ENCODE peak calls at places on chromosomes 11 and 22, in six cellular contexts. V is body of pancreas, Z is cardiac muscle cell, D is uterus, J is PC-9, K is ovary. W is an unnamed sample.

GRCh38 chr22:22380098-22381030 is 128.2 kb downstream of the ZNF280B start:
- DNase-seq in V (no peak), Z (no peak), D (no peak), J (no peak), K (no peak), W (no peak)

GRCh38 chr11:69716099-69716498 is 12.3 kb upstream of the FGF19 start:
- DNase-seq in V (no peak), Z (no peak), D (no peak), J (no peak), K (no peak), W (no peak)

GRCh38 chr11:119795231-119795630 is 66.2 kb upstream of the NECTIN1 start:
- DNase-seq in V (no peak), Z (no peak), D (no peak), J (no peak), K (no peak), W (peak)

GRCh38 chr11:80916180-80916811 is 1475.5 kb upstream of the TENM4 start:
- DNase-seq in V (no peak), Z (no peak), D (no peak), J (no peak), K (no peak), W (no peak)

GRCh38 chr11:70481625-70482528 is 83.5 kb downstream of the CTTN start:
- DNase-seq in V (no peak), Z (no peak), D (no peak), J (peak), K (no peak), W (peak)

GRCh38 chr11:115170133-115170815 is 333.9 kb downstream of the CADM1 start:
- DNase-seq in V (peak), Z (peak), D (no peak), J (no peak), K (peak), W (peak)

GRCh38 chr22:37425800-37426531 is 1.3 kb downstream of the ELFN2 start:
- DNase-seq in V (no peak), Z (no peak), D (no peak), J (peak), K (no peak), W (no peak)

GRCh38 chr22:50079689-50080465 is 5.3 kb downstream of the MLC1 start:
- DNase-seq in V (no peak), Z (no peak), D (peak), J (no peak), K (no peak), W (no peak)

GRCh38 chr11:68689737-68690625 is 5.6 kb downstream of the GAL start:
- DNase-seq in V (no peak), Z (no peak), D (no peak), J (no peak), K (no peak), W (no peak)

GRCh38 chr11:962743-963142 is 37.1 kb downstream of the AP2A2 start:
- DNase-seq in V (no peak), Z (no peak), D (no peak), J (no peak), K (no peak), W (no peak)

GRCh38 chr11:113046866-113047265 is 85.6 kb downstream of the NCAM1 start:
- DNase-seq in V (no peak), Z (no peak), D (no peak), J (no peak), K (no peak), W (no peak)

GRCh38 chr11:75635009-75635909 is 33.6 kb downstream of the MAP6 start:
- DNase-seq in V (no peak), Z (no peak), D (peak), J (no peak), K (no peak), W (peak)

GRCh38 chr22:38989461-38989860 is 7.3 kb downstream of the APOBEC3B start:
- DNase-seq in V (no peak), Z (no peak), D (no peak), J (no peak), K (no peak), W (no peak)

GRCh38 chr11:108754901-108755625 is 90.2 kb downstream of the DDX10 start:
- DNase-seq in V (no peak), Z (no peak), D (peak), J (no peak), K (no peak), W (no peak)

GRCh38 chr11:32723332-32723731 is 71.1 kb downstream of the CCDC73 start:
- DNase-seq in V (no peak), Z (peak), D (no peak), J (no peak), K (no peak), W (no peak)

GRCh38 chr11:122183933-122184332 is 67.9 kb upstream of the BLID start:
- DNase-seq in V (no peak), Z (no peak), D (no peak), J (no peak), K (no peak), W (no peak)

GRCh38 chr11:119101367-119101758 is 290 bp downstream of the DPAGT1 start:
- DNase-seq in V (no peak), Z (no peak), D (no peak), J (no peak), K (no peak), W (peak)

GRCh38 chr11:18036456-18036855 is 9.6 kb downstream of the TPH1 start:
- DNase-seq in V (no peak), Z (no peak), D (no peak), J (no peak), K (no peak), W (no peak)

GRCh38 chr11:17514476-17514875 is 29.7 kb downstream of the USH1C start:
- DNase-seq in V (no peak), Z (no peak), D (no peak), J (no peak), K (no peak), W (no peak)

GRCh38 chr11:93236741-93237675 is 39.2 kb upstream of the SLC36A4 start:
- DNase-seq in V (peak), Z (peak), D (no peak), J (no peak), K (peak), W (peak)

GRCh38 chr11:133692371-133692770 is 152.9 kb downstream of the SPATA19 start:
- DNase-seq in V (no peak), Z (no peak), D (no peak), J (no peak), K (no peak), W (no peak)

GRCh38 chr11:70607561-70607960 is 209.2 kb downstream of the CTTN start:
- DNase-seq in V (no peak), Z (no peak), D (no peak), J (no peak), K (no peak), W (no peak)

GRCh38 chr22:26648011-26648497 is 9.3 kb upstream of the MIAT start:
- DNase-seq in V (no peak), Z (no peak), D (no peak), J (no peak), K (no peak), W (no peak)

GRCh38 chr11:84165139-84165538 is 879.0 kb upstream of the CCDC90B start:
- DNase-seq in V (no peak), Z (no peak), D (no peak), J (no peak), K (no peak), W (no peak)

GRCh38 chr11:9277176-9277575 is 12.0 kb upstream of the DENND5A start:
- DNase-seq in V (no peak), Z (no peak), D (no peak), J (no peak), K (no peak), W (no peak)

GRCh38 chr22:36284171-36284571 is 31.2 kb downstream of the APOL1 start:
- DNase-seq in V (no peak), Z (no peak), D (no peak), J (no peak), K (no peak), W (no peak)
- H3K27ac ChIP-seq in V (no peak), Z (no peak), D (no peak), J (no peak), K (no peak), W (no peak)

DNA sequence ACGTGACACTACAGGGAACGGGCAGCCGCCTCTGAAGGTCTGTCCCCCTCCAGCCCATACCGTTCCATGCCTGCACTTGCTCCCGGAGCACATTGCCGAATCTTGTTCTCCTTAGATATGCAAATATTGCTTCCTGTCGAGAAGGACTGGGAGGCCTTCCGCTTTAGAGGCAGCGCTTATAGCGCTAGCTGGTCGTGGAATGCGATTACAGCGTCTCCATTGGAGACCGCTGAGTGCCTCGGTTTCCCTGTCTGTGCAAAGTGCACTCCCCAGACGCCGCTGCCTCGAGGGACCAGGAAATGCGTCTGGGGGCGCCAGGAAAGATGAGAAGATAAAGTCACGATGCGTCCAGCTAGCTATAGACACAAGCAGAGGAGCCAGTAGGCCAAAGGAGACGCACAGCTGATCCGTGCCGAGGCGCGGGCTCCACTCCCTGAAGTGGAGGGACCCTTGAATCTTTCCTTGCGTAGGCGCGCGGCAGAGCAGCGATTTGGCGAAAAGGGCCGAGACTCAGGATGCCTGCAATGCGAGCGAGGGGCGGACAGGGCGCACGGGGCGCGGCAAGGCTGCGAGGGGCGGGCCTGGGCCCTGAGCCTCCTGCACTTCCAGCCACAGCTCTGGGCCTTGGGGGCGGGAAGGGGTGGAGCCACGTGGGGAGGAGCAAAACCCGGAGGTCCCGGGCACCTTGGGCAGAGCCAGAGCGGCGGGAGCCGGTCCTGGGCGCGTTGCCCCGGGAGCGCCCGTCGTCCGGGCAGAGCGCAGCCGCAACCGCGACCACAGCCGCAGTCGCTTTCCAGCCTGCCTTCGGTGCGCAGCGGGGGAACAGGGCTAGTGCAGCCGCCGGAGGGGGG is at the start of gene RASSF10:
- DNase-seq in V (peak), Z (peak), D (no peak), J (peak), K (no peak), W (no peak)
- H3K4me3 ChIP-seq in V (no peak), Z (peak), D (peak), J (peak), K (no peak), W (peak)

GRCh38 chr11:40294343-40294723 is 1165.1 kb downstream of the LRRC4C start:
- DNase-seq in V (no peak), Z (no peak), D (no peak), J (no peak), K (no peak), W (no peak)
- TF ChIP-seq CTCF in V (no peak), Z (no peak), D (no peak), J (peak), K (no peak), W (no peak)

DNA sequence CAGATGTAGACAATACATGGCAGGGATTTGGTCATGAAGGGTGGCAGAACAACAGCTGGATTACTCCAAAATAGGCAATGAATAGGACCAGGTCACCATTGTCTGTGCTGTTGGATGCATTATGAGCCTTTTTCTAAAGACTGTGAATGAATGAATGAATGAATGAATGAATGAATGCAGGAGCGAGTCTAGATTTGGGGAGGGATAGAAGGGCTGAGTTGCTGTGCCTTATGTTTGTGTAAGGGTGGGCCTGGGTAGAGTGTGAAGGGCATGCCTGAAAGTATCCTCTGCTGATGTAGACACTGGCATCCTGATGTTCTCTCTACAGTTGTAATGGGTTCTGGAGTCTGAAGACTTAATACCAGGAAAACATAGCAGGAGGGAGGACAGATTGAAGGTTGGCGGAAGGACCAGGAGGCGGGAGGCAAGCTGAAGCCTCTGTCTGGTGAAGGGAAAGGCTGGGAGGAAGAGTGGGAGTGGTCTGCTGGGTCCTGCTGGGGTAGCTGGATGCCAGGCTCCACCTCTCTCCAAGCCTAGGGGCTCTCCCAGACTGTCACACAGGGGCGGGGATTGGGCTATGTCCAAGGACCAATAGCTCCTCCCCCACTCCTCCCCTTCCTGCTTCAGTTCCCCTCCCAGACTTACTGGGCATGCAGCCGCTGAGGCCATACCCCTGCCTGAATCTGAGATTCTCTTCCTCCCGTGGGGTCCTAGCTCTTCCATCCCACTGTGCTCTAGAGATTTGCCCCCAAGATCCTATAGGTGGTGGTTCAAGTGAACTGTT is 4.8 kb downstream of the TRIM3 start:
- DNase-seq in V (peak), Z (peak), D (peak), J (no peak), K (peak), W (peak)
- H3K27ac ChIP-seq in V (peak), Z (peak), D (peak), J (no peak), K (no peak), W (no peak)

GRCh38 chr22:30920407-30920806 is 48.2 kb downstream of the MORC2 start:
- DNase-seq in V (peak), Z (peak), D (peak), J (peak), K (peak), W (peak)
- H3K4me3 ChIP-seq in V (no peak), Z (no peak), D (no peak), J (no peak), K (no peak), W (no peak)

GRCh38 chr11:57344826-57345225 is 6.7 kb downstream of the P2RX3 start:
- DNase-seq in V (no peak), Z (no peak), D (no peak), J (no peak), K (no peak), W (no peak)
- TF ChIP-seq CTCF in V (no peak), Z (no peak), D (no peak), J (no peak), K (no peak), W (no peak)

DNA sequence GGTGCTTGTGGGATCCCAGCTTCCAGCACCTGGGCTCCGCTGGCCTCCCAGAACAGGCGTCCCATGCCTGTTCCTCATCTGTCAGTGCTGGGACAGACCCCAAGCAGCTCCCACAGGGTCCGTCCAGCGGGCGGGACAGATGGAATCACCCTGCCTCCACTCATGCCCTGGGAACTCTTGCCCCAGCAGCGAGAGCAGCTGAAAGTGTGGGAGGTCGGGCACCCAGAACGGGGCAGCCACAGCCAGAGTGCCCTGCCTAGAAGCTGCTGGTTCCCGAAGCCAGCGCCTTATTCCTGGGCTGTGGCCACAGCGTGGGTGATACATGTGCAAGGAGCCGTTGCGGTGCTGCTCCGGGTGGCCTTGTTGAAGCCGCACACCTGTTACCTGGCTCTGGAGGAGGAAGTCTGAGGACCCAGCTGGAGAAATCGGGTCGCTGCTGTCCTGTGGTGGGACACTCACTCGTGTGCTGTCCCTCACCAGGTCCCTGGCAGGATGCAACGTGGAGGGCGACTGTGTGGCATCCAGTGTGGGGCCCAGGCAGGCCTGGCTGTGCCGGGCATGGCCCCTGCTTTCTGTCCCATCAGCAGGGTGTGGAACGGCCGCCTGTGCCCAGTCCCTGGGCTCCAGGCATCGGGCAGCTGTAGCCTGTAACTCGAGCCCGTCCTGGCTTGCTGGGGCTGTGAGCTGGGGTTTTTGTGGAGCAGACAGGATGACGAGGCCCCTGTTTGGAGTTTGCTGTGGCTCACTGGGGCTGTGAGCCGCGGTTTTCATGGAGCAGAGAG is 16.2 kb downstream of the GRAMD4 start:
- DNase-seq in V (no peak), Z (no peak), D (no peak), J (no peak), K (no peak), W (no peak)
- H3K27ac ChIP-seq in V (no peak), Z (peak), D (no peak), J (no peak), K (no peak), W (no peak)

DNA sequence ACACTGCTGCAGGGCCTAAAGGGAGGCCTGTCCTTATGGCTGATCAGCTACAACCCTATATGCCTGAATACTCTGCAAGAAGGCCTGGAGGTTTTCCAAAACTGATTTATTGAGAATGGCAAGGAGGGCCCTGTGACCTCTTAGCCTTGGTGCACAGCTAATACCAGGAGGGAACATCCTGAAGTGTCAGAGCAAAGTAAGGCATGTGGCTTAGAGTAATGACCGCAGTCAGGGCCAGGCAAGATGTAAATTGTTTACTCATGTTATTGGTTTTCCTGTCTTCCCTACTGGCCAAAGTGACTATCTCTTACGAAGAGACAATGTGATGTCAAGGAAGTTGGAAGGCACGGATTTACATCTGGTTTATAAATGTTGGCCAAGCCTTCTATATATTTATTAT is 31.1 kb downstream of the GAB2 start:
- DNase-seq in V (no peak), Z (no peak), D (no peak), J (no peak), K (no peak), W (no peak)
- H3K4me3 ChIP-seq in V (no peak), Z (no peak), D (no peak), J (no peak), K (no peak), W (no peak)